ENCODE peak calls at places on chromosomes 12 and 14, in eight cellular contexts. Z, V, B, M, X, T, F and W are unnamed samples.

GRCh38 chr14:95432152-95433093 is 84.0 kb downstream of the SYNE3 start:
- DNase-seq in Z (peak; percentile 88), V (peak; percentile 78), B (no peak), M (no peak), X (no peak), T (peak; percentile 55), F (peak; percentile 82), W (no peak)

GRCh38 chr12:75889214-75889613 is 142.4 kb downstream of the PHLDA1 start:
- DNase-seq in Z (peak; percentile 23), V (peak; percentile 13), B (no peak), M (no peak), X (no peak), T (no peak), F (no peak), W (no peak)

GRCh38 chr14:23729720-23730387 is 93.7 kb downstream of the DHRS2 start:
- DNase-seq in Z (no peak), V (no peak), B (no peak), M (no peak), X (no peak), T (no peak), F (no peak), W (no peak)

GRCh38 chr12:3277261-3277943 is 200.2 kb downstream of the TSPAN9 start:
- DNase-seq in Z (no peak), V (no peak), B (no peak), M (no peak), X (no peak), T (no peak), F (no peak), W (no peak)

GRCh38 chr14:64879635-64880381 is at the start of gene SPTB:
- DNase-seq in Z (peak; percentile 37), V (peak; percentile 71), B (no peak), M (peak; percentile 74), X (no peak), T (peak; percentile 59), F (peak; percentile 73), W (peak; percentile 74)

GRCh38 chr12:75814856-75815754 is 216.5 kb downstream of the PHLDA1 start:
- DNase-seq in Z (no peak), V (no peak), B (peak; percentile 93), M (peak; percentile 17), X (no peak), T (peak; percentile 3), F (no peak), W (peak; percentile 14)

GRCh38 chr12:1054103-1054838 is 63.2 kb downstream of the ERC1 start:
- DNase-seq in Z (no peak), V (no peak), B (no peak), M (no peak), X (no peak), T (no peak), F (no peak), W (no peak)

GRCh38 chr12:77796775-77797174 is 33.9 kb upstream of the NAV3 start:
- DNase-seq in Z (no peak), V (no peak), B (peak; percentile 8), M (no peak), X (no peak), T (no peak), F (no peak), W (no peak)

GRCh38 chr12:104094284-104094683 is 30.0 kb downstream of the HCFC2 start:
- DNase-seq in Z (no peak), V (no peak), B (no peak), M (no peak), X (no peak), T (no peak), F (no peak), W (no peak)

GRCh38 chr12:69291278-69291593 is 51.9 kb downstream of the CPSF6 start:
- DNase-seq in Z (no peak), V (no peak), B (no peak), M (no peak), X (no peak), T (no peak), F (no peak), W (no peak)
- TF ChIP-seq CTCF in Z (peak; percentile 57), V (peak; percentile 30), B (no peak), M (peak; percentile 59), X (no peak), T (no peak), F (no peak), W (no peak)

GRCh38 chr12:110015132-110015531 is 15.9 kb downstream of the ANKRD13A start:
- DNase-seq in Z (no peak), V (no peak), B (no peak), M (no peak), X (no peak), T (no peak), F (no peak), W (no peak)

GRCh38 chr12:110007874-110008273 is 8.6 kb downstream of the ANKRD13A start:
- DNase-seq in Z (no peak), V (no peak), B (no peak), M (no peak), X (no peak), T (no peak), F (no peak), W (no peak)

GRCh38 chr12:110010853-110011835 is 11.9 kb downstream of the ANKRD13A start:
- DNase-seq in Z (no peak), V (no peak), B (no peak), M (no peak), X (no peak), T (no peak), F (no peak), W (peak; percentile 46)

GRCh38 chr12:110012137-110012536 is 12.9 kb downstream of the ANKRD13A start:
- DNase-seq in Z (no peak), V (no peak), B (no peak), M (peak; percentile 37), X (peak; percentile 63), T (no peak), F (no peak), W (no peak)

DNA sequence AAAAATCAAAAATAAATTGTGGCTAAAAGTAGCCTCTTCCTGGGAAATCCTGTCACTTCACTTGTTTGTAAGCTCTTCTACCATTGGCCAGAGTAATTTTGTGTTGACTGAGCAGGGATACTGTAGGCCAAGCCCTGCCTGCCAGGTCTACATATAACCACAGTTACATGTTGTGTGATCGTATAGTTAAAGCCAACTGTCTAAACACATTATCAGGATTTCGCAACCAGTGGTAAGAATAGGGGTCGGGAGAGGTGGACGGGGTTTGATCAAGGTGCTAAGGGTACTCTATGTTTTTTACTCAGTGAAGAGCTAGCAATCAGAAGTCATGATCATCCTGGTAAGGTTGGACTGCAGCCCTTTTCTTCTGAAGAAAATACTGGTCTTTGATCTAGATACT is 13.4 kb downstream of the ANKRD13A start:
- DNase-seq in Z (no peak), V (no peak), B (no peak), M (no peak), X (no peak), T (no peak), F (no peak), W (no peak)
- TF ChIP-seq CTCF in Z (no peak), V (no peak), B (no peak), M (no peak), X (no peak), T (no peak), F (no peak), W (no peak)

DNA sequence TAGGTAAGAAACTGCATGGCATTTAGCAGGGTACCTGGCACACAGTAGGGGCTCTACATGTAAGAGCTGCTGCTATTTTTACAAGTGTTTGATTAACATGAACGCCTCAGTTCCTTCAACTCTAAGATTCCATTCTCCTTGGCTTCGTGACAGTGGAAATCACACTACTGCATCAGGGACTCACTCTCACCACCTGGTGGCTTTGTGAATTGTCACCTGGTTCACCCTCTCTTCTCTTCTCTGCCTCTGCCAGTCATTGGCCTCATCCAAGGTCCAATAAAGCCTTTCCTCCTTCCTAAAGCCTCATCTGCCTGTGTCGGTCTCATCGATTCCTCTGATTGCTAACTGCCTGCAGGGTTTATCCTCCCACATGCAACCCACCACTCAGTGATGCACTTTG is 476.4 kb downstream of the VRK1 start:
- DNase-seq in Z (no peak), V (no peak), B (no peak), M (no peak), X (no peak), T (no peak), F (no peak), W (no peak)
- TF ChIP-seq CTCF in Z (no peak), V (no peak), B (no peak), M (no peak), X (no peak), T (no peak), F (peak; percentile 47), W (no peak)

DNA sequence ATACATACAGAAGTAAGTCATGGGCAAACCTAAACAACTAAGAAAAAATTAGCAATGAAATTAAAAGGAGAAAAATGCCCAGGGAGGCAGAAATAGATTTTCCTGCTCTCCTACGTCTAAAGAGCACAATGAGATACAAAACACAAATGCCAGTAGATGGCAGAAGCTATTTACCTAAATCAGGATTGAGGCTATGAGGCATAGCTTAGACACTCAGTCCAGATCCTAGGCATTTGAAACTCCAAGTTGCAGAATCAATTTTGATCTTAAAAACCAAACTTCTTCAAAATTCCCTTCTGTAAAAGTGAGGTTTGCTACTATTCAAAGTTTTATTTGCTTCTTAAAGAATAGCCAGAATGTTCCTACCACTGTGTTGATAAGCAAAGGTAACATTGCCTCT is 368.6 kb downstream of the DAD1 start:
- DNase-seq in Z (no peak), V (no peak), B (no peak), M (no peak), X (no peak), T (no peak), F (no peak), W (no peak)
- TF ChIP-seq CTCF in Z (no peak), V (no peak), B (no peak), M (no peak), X (no peak), T (no peak), F (no peak), W (no peak)

GRCh38 chr14:103735439-103735814 is 19.8 kb downstream of the ZFYVE21 start:
- DNase-seq in Z (no peak), V (no peak), B (no peak), M (no peak), X (no peak), T (no peak), F (no peak), W (no peak)
- TF ChIP-seq CTCF in Z (no peak), V (no peak), B (no peak), M (no peak), X (no peak), T (no peak), F (no peak), W (no peak)